ENCODE peak calls at places on chromosomes 12 and 14, in four cellular contexts. A is WTC11, O is left lobe of liver, Z is spleen. T is an unnamed sample.

GRCh38 chr12:65891987-65892481 is 67.8 kb downstream of the HMGA2 start:
- DNase-seq in A (no peak), O (no peak), Z (no peak), T (peak; percentile 74)

GRCh38 chr14:61642246-61642982 is 52.9 kb upstream of the HIF1A start:
- DNase-seq in A (no peak), O (no peak), Z (no peak), T (no peak)

GRCh38 chr14:66539034-66539433 is 31.1 kb downstream of the GPHN start:
- DNase-seq in A (no peak), O (no peak), Z (no peak), T (no peak)

GRCh38 chr12:20376984-20377383 is 8.6 kb downstream of the PDE3A start:
- DNase-seq in A (no peak), O (no peak), Z (no peak), T (no peak)

GRCh38 chr14:62097824-62098223 is 335.6 kb downstream of the SNAPC1 start:
- DNase-seq in A (no peak), O (no peak), Z (no peak), T (no peak)

GRCh38 chr12:102954143-102954542 is 3.3 kb upstream of the ASCL1 start:
- DNase-seq in A (no peak), O (no peak), Z (no peak), T (no peak)

GRCh38 chr14:73424453-73424852 is 33.9 kb downstream of the NUMB start:
- DNase-seq in A (no peak), O (no peak), Z (no peak), T (no peak)

GRCh38 chr12:131007031-131007793 is 53.5 kb downstream of the ADGRD1 start:
- DNase-seq in A (no peak), O (peak; percentile 89), Z (peak; percentile 63), T (no peak)

GRCh38 chr12:29510591-29511174 is 13.2 kb upstream of the OVCH1 start:
- DNase-seq in A (no peak), O (no peak), Z (no peak), T (no peak)

GRCh38 chr14:51014086-51014485 is 69.8 kb upstream of the PYGL start:
- DNase-seq in A (no peak), O (no peak), Z (no peak), T (no peak)

GRCh38 chr12:60148109-60148508 is 552.3 kb downstream of the SLC16A7 start:
- DNase-seq in A (no peak), O (no peak), Z (no peak), T (no peak)

GRCh38 chr12:4272014-4272975 is 1.3 kb upstream of the CCND2 start:
- DNase-seq in A (peak; percentile 82), O (no peak), Z (peak; percentile 96), T (peak; percentile 75)

GRCh38 chr14:91573894-91574837 is 64.1 kb upstream of the PPP4R3A start:
- DNase-seq in A (peak; percentile 42), O (peak; percentile 75), Z (peak; percentile 78), T (peak; percentile 57)

GRCh38 chr12:113658030-113658655 is 186.5 kb upstream of the LHX5 start:
- DNase-seq in A (no peak), O (no peak), Z (no peak), T (no peak)

GRCh38 chr12:132310181-132311040 is 19.0 kb downstream of the GALNT9 start:
- DNase-seq in A (no peak), O (no peak), Z (peak; percentile 60), T (no peak)

GRCh38 chr12:32533971-32534590 is 134.7 kb downstream of the FGD4 start:
- DNase-seq in A (no peak), O (peak; percentile 88), Z (no peak), T (peak; percentile 66)

GRCh38 chr14:96901227-96901626 is 104.0 kb downstream of the VRK1 start:
- DNase-seq in A (no peak), O (no peak), Z (no peak), T (no peak)

GRCh38 chr14:103201801-103202200 is 78.5 kb downstream of the TNFAIP2 start:
- DNase-seq in A (no peak), O (no peak), Z (no peak), T (no peak)

GRCh38 chr14:103530390-103530789 is 1.4 kb downstream of the TRMT61A start:
- DNase-seq in A (peak; percentile 77), O (no peak), Z (peak; percentile 76), T (no peak)

GRCh38 chr14:42222924-42223471 is 616.3 kb downstream of the LRFN5 start:
- DNase-seq in A (no peak), O (no peak), Z (no peak), T (no peak)